ENCODE peak calls at places on chromosomes 16 and 17, in seven cellular contexts. O is MM.1S, L is A549, I is AG04450, U is T-helper 2 cell, S is PC-3, G is NCI-H1436. R is an unnamed sample.

GRCh38 chr17:38442548-38442947 is 14.3 kb downstream of the ARHGAP23 start:
- DNase-seq in O (no peak), L (no peak), I (no peak), U (no peak), S (no peak), G (no peak), R (no peak)

GRCh38 chr16:50286681-50287080 is 20.3 kb downstream of the ADCY7 start:
- DNase-seq in O (no peak), L (no peak), I (no peak), U (no peak), S (no peak), G (no peak), R (no peak)

GRCh38 chr17:75345514-75346167 is 56.4 kb upstream of the SLC25A19 start:
- DNase-seq in O (no peak), L (no peak), I (no peak), U (peak), S (no peak), G (no peak), R (no peak)

GRCh38 chr16:57656342-57656955 is 11.7 kb upstream of the ADGRG3 start:
- DNase-seq in O (no peak), L (no peak), I (no peak), U (no peak), S (no peak), G (no peak), R (no peak)

GRCh38 chr17:47966079-47966519 is 4.8 kb upstream of the CDK5RAP3 start:
- DNase-seq in O (no peak), L (peak), I (no peak), U (no peak), S (peak), G (no peak), R (no peak)

GRCh38 chr16:27374231-27374793 is 27.7 kb upstream of the IL21R start:
- DNase-seq in O (peak), L (no peak), I (no peak), U (no peak), S (no peak), G (no peak), R (peak)

GRCh38 chr17:1474402-1475189 is 17.9 kb downstream of the MYO1C start:
- DNase-seq in O (no peak), L (no peak), I (no peak), U (no peak), S (no peak), G (no peak), R (no peak)

GRCh38 chr16:67800252-67801046 is 5.9 kb downstream of the RANBP10 start:
- DNase-seq in O (no peak), L (no peak), I (no peak), U (no peak), S (no peak), G (no peak), R (no peak)

GRCh38 chr17:1643293-1643998 is 2.1 kb downstream of the SCARF1 start:
- DNase-seq in O (peak), L (peak), I (no peak), U (peak), S (peak), G (peak), R (no peak)

GRCh38 chr17:3557768-3558583 is at the start of gene TRPV3:
- DNase-seq in O (peak), L (no peak), I (no peak), U (peak), S (peak), G (no peak), R (no peak)

GRCh38 chr17:50027639-50028206 is 28.2 kb upstream of the ITGA3 start:
- DNase-seq in O (no peak), L (peak), I (peak), U (no peak), S (peak), G (no peak), R (peak)

GRCh38 chr16:70437582-70438324 is 1.1 kb downstream of the ST3GAL2 start:
- DNase-seq in O (no peak), L (no peak), I (no peak), U (no peak), S (peak), G (no peak), R (no peak)

GRCh38 chr17:73394523-73395450 is 83.0 kb upstream of the CDC42EP4 start:
- DNase-seq in O (no peak), L (no peak), I (no peak), U (no peak), S (no peak), G (no peak), R (no peak)

GRCh38 chr17:65539867-65540266 is 21.6 kb downstream of the AXIN2 start:
- DNase-seq in O (no peak), L (no peak), I (no peak), U (no peak), S (no peak), G (no peak), R (no peak)

GRCh38 chr17:39939031-39939430 is 11.5 kb downstream of the LRRC3C start:
- DNase-seq in O (no peak), L (no peak), I (no peak), U (no peak), S (no peak), G (no peak), R (no peak)

GRCh38 chr17:74337834-74338500 is 11.9 kb downstream of the KIF19 start:
- DNase-seq in O (no peak), L (no peak), I (no peak), U (no peak), S (no peak), G (peak), R (no peak)

GRCh38 chr17:72602517-72603345 is 481.9 kb downstream of the SOX9 start:
- DNase-seq in O (peak), L (peak), I (no peak), U (no peak), S (peak), G (no peak), R (no peak)

GRCh38 chr17:51840688-51841087 is 317.8 kb downstream of the CA10 start:
- DNase-seq in O (peak), L (no peak), I (no peak), U (no peak), S (no peak), G (no peak), R (no peak)

GRCh38 chr17:79815836-79816371 is 19.0 kb upstream of the CBX8 start:
- DNase-seq in O (no peak), L (no peak), I (no peak), U (no peak), S (no peak), G (no peak), R (no peak)

GRCh38 chr16:54398986-54399385 is 112.4 kb upstream of the IRX3 start:
- DNase-seq in O (no peak), L (no peak), I (no peak), U (no peak), S (no peak), G (no peak), R (no peak)

GRCh38 chr17:77666881-77667395 is 291.6 kb upstream of the TNRC6C start:
- DNase-seq in O (peak), L (no peak), I (no peak), U (peak), S (no peak), G (no peak), R (no peak)

GRCh38 chr16:31477220-31478216 is 5.4 kb upstream of the SLC5A2 start:
- DNase-seq in O (peak), L (peak), I (no peak), U (no peak), S (no peak), G (no peak), R (no peak)

GRCh38 chr16:13307861-13308260 is 406.5 kb downstream of the SHISA9 start:
- DNase-seq in O (no peak), L (no peak), I (no peak), U (no peak), S (no peak), G (no peak), R (no peak)

GRCh38 chr17:17557796-17558195 is 33.7 kb downstream of the PEMT start:
- DNase-seq in O (no peak), L (no peak), I (no peak), U (no peak), S (no peak), G (no peak), R (no peak)

GRCh38 chr17:42431758-42432161 is 8.7 kb upstream of the CAVIN1 start:
- DNase-seq in O (no peak), L (no peak), I (no peak), U (no peak), S (no peak), G (no peak), R (no peak)

GRCh38 chr16:78513838-78514237 is 414.4 kb downstream of the WWOX start:
- DNase-seq in O (no peak), L (no peak), I (no peak), U (no peak), S (no peak), G (no peak), R (no peak)

GRCh38 chr16:76777721-76778120 is 413.3 kb upstream of the MON1B start:
- DNase-seq in O (no peak), L (no peak), I (no peak), U (no peak), S (no peak), G (no peak), R (no peak)

GRCh38 chr17:62343764-62344163 is 36.6 kb upstream of the EFCAB3 start:
- DNase-seq in O (no peak), L (no peak), I (no peak), U (no peak), S (no peak), G (no peak), R (no peak)

GRCh38 chr17:39799395-39799794 is 61.7 kb downstream of the GRB7 start:
- DNase-seq in O (no peak), L (no peak), I (no peak), U (no peak), S (no peak), G (no peak), R (no peak)

GRCh38 chr17:72556944-72557826 is 436.4 kb downstream of the SOX9 start:
- DNase-seq in O (peak), L (peak), I (no peak), U (peak), S (peak), G (peak), R (no peak)

GRCh38 chr17:4833941-4834501 is 881 bp downstream of the MINK1 start:
- DNase-seq in O (no peak), L (peak), I (peak), U (no peak), S (peak), G (no peak), R (no peak)

GRCh38 chr17:17970699-17971430 is 1.3 kb downstream of the TOM1L2 start:
- DNase-seq in O (no peak), L (no peak), I (no peak), U (no peak), S (peak), G (no peak), R (no peak)

GRCh38 chr17:69523252-69523861 is 108.9 kb downstream of the MAP2K6 start:
- DNase-seq in O (peak), L (peak), I (peak), U (no peak), S (peak), G (no peak), R (peak)

GRCh38 chr16:22942812-22943211 is 128.8 kb downstream of the HS3ST2 start:
- DNase-seq in O (no peak), L (no peak), I (no peak), U (no peak), S (no peak), G (no peak), R (no peak)

GRCh38 chr16:67040906-67041305 is 12.0 kb downstream of the CBFB start:
- DNase-seq in O (no peak), L (no peak), I (peak), U (no peak), S (no peak), G (no peak), R (no peak)

GRCh38 chr17:34763727-34764665 is 184.6 kb downstream of the TMEM132E start:
- DNase-seq in O (no peak), L (no peak), I (no peak), U (no peak), S (peak), G (no peak), R (peak)

GRCh38 chr17:39845052-39845976 is 18.8 kb downstream of the IKZF3 start:
- DNase-seq in O (no peak), L (no peak), I (no peak), U (no peak), S (no peak), G (peak), R (no peak)

R was measured in ascending aorta.